ENCODE peak calls at places on chromosome 1, in ten cellular contexts. One of them, this sample, is unnamed.

GRCh38 chr1:229579101-229579651 is 20.7 kb upstream of the ABCB10 start:
- DNase-seq in BJ: no peak
- DNase-seq in cardiac fibroblast: peak; percentile 52
- DNase-seq in skeletal muscle cell: no peak
- DNase-seq in heart left ventricle: peak; percentile 67
- DNase-seq in AG10803: peak; percentile 12
- DNase-seq in sigmoid colon: peak; percentile 84
- DNase-seq in K562: no peak
- DNase-seq in mucosa of descending colon: peak; percentile 50
- DNase-seq in pancreas: no peak
- DNase-seq in this sample: no peak

GRCh38 chr1:85179517-85179916 is 21.3 kb downstream of the SYDE2 start:
- DNase-seq in skeletal muscle cell: no peak
- DNase-seq in heart left ventricle: no peak
- DNase-seq in K562: no peak
- DNase-seq in AG10803: no peak
- DNase-seq in BJ: no peak
- DNase-seq in mucosa of descending colon: no peak
- DNase-seq in sigmoid colon: no peak
- DNase-seq in pancreas: no peak
- DNase-seq in cardiac fibroblast: no peak
- DNase-seq in this sample: no peak

GRCh38 chr1:235424092-235424491 is 56.9 kb downstream of the TBCE start:
- DNase-seq in K562: no peak
- DNase-seq in mucosa of descending colon: no peak
- DNase-seq in AG10803: no peak
- DNase-seq in sigmoid colon: no peak
- DNase-seq in skeletal muscle cell: no peak
- DNase-seq in pancreas: no peak
- DNase-seq in BJ: no peak
- DNase-seq in heart left ventricle: no peak
- DNase-seq in cardiac fibroblast: no peak
- DNase-seq in this sample: no peak

GRCh38 chr1:182680901-182681300 is 3.5 kb downstream of the RGS8 start:
- DNase-seq in pancreas: no peak
- DNase-seq in AG10803: no peak
- DNase-seq in heart left ventricle: no peak
- DNase-seq in sigmoid colon: no peak
- DNase-seq in skeletal muscle cell: no peak
- DNase-seq in mucosa of descending colon: no peak
- DNase-seq in BJ: no peak
- DNase-seq in cardiac fibroblast: peak; percentile 44
- DNase-seq in K562: no peak
- DNase-seq in this sample: no peak

GRCh38 chr1:198167436-198167934 is 10.7 kb downstream of the NEK7 start:
- DNase-seq in BJ: no peak
- DNase-seq in cardiac fibroblast: peak; percentile 65
- DNase-seq in sigmoid colon: no peak
- DNase-seq in skeletal muscle cell: no peak
- DNase-seq in mucosa of descending colon: no peak
- DNase-seq in K562: peak; percentile 56
- DNase-seq in heart left ventricle: no peak
- DNase-seq in AG10803: no peak
- DNase-seq in pancreas: no peak
- DNase-seq in this sample: no peak

GRCh38 chr1:235843458-235843857 is 23.2 kb downstream of the LYST start:
- DNase-seq in K562: peak; percentile 17
- DNase-seq in cardiac fibroblast: peak; percentile 64
- DNase-seq in AG10803: peak; percentile 59
- DNase-seq in sigmoid colon: no peak
- DNase-seq in heart left ventricle: no peak
- DNase-seq in skeletal muscle cell: no peak
- DNase-seq in mucosa of descending colon: no peak
- DNase-seq in pancreas: no peak
- DNase-seq in BJ: no peak
- DNase-seq in this sample: no peak

GRCh38 chr1:109083923-109084322 is 6.6 kb upstream of the TMEM167B start:
- DNase-seq in sigmoid colon: no peak
- DNase-seq in K562: no peak
- DNase-seq in cardiac fibroblast: no peak
- DNase-seq in heart left ventricle: no peak
- DNase-seq in BJ: no peak
- DNase-seq in skeletal muscle cell: no peak
- DNase-seq in AG10803: peak; percentile 13
- DNase-seq in pancreas: no peak
- DNase-seq in mucosa of descending colon: no peak
- DNase-seq in this sample: no peak

GRCh38 chr1:67407498-67407897 is 22.7 kb downstream of the SERBP1 start:
- DNase-seq in AG10803: no peak
- DNase-seq in skeletal muscle cell: no peak
- DNase-seq in pancreas: no peak
- DNase-seq in cardiac fibroblast: no peak
- DNase-seq in BJ: no peak
- DNase-seq in K562: no peak
- DNase-seq in sigmoid colon: no peak
- DNase-seq in heart left ventricle: no peak
- DNase-seq in mucosa of descending colon: no peak
- DNase-seq in this sample: no peak

GRCh38 chr1:94646786-94647555 is 105.4 kb upstream of the F3 start:
- DNase-seq in skeletal muscle cell: no peak
- DNase-seq in K562: no peak
- DNase-seq in BJ: no peak
- DNase-seq in AG10803: peak; percentile 73
- DNase-seq in cardiac fibroblast: peak; percentile 70
- DNase-seq in mucosa of descending colon: no peak
- DNase-seq in heart left ventricle: no peak
- DNase-seq in sigmoid colon: no peak
- DNase-seq in pancreas: no peak
- DNase-seq in this sample: no peak

GRCh38 chr1:66556161-66556611 is 22.2 kb downstream of the SGIP1 start:
- DNase-seq in heart left ventricle: no peak
- DNase-seq in K562: no peak
- DNase-seq in cardiac fibroblast: no peak
- DNase-seq in AG10803: no peak
- DNase-seq in BJ: no peak
- DNase-seq in skeletal muscle cell: no peak
- DNase-seq in pancreas: no peak
- DNase-seq in sigmoid colon: no peak
- DNase-seq in mucosa of descending colon: no peak
- DNase-seq in this sample: no peak

GRCh38 chr1:207002731-207003146 is 29.8 kb downstream of the C1orf116 start:
- DNase-seq in sigmoid colon: no peak
- DNase-seq in cardiac fibroblast: no peak
- DNase-seq in K562: no peak
- DNase-seq in AG10803: no peak
- DNase-seq in heart left ventricle: no peak
- DNase-seq in skeletal muscle cell: no peak
- DNase-seq in mucosa of descending colon: no peak
- DNase-seq in BJ: no peak
- DNase-seq in pancreas: peak; percentile 56
- DNase-seq in this sample: no peak

GRCh38 chr1:109617291-109617801 is 2.1 kb downstream of the GNAT2 start:
- DNase-seq in AG10803: peak; percentile 92
- DNase-seq in BJ: peak; percentile 80
- DNase-seq in K562: no peak
- DNase-seq in sigmoid colon: no peak
- DNase-seq in mucosa of descending colon: no peak
- DNase-seq in cardiac fibroblast: peak; percentile 93
- DNase-seq in pancreas: no peak
- DNase-seq in heart left ventricle: no peak
- DNase-seq in skeletal muscle cell: peak; percentile 91
- DNase-seq in this sample: peak; percentile 77

GRCh38 chr1:23567996-23568607 is 8.8 kb upstream of the ID3 start:
- DNase-seq in sigmoid colon: peak; percentile 64
- DNase-seq in AG10803: no peak
- DNase-seq in pancreas: no peak
- DNase-seq in skeletal muscle cell: no peak
- DNase-seq in BJ: no peak
- DNase-seq in cardiac fibroblast: no peak
- DNase-seq in mucosa of descending colon: peak; percentile 69
- DNase-seq in K562: peak; percentile 62
- DNase-seq in heart left ventricle: peak; percentile 53
- DNase-seq in this sample: no peak
- H3K4me3 ChIP-seq in sigmoid colon: peak overlapping the region; percentile 61
- H3K4me3 ChIP-seq in AG10803: peak overlapping the region; percentile 57
- H3K4me3 ChIP-seq in pancreas: peak overlapping the region; percentile 52
- H3K4me3 ChIP-seq in skeletal muscle cell: peak overlapping the region; percentile 56
- H3K4me3 ChIP-seq in BJ: peak overlapping the region; percentile 47
- H3K4me3 ChIP-seq in cardiac fibroblast: peak overlapping the region; percentile 48
- H3K4me3 ChIP-seq in mucosa of descending colon: no peak overlapping the region
- H3K4me3 ChIP-seq in K562: peak overlapping the region; percentile 52
- H3K4me3 ChIP-seq in heart left ventricle: peak overlapping the region; percentile 75
- H3K4me3 ChIP-seq in this sample: peak overlapping the region; percentile 46

DNA sequence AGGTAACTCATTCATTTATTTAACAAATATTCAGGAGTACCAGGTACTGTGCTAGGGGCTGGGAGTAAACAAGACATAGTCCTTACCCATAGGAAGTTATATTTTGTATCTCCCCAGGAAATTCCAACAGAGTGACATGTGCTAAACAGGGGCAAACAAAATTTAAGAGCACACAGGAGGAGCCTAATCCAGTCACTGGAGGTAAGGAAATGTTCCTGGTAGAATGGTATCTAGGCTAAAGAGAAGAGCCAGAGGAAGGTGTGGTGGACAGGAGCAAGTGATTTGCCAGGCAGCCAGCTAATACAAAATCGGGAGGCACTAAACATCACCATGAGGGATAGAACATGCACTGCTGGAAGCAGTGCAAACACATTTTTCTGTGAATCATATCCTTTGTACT is 10.4 kb downstream of the TEX38 start:
- DNase-seq in mucosa of descending colon: no peak
- DNase-seq in skeletal muscle cell: no peak
- DNase-seq in AG10803: no peak
- DNase-seq in cardiac fibroblast: no peak
- DNase-seq in heart left ventricle: no peak
- DNase-seq in pancreas: no peak
- DNase-seq in BJ: no peak
- DNase-seq in sigmoid colon: no peak
- DNase-seq in K562: no peak
- DNase-seq in this sample: no peak
- H3K4me3 ChIP-seq in mucosa of descending colon: no peak overlapping the region
- H3K4me3 ChIP-seq in skeletal muscle cell: no peak overlapping the region
- H3K4me3 ChIP-seq in AG10803: no peak overlapping the region
- H3K4me3 ChIP-seq in cardiac fibroblast: no peak overlapping the region
- H3K4me3 ChIP-seq in heart left ventricle: no peak overlapping the region
- H3K4me3 ChIP-seq in pancreas: no peak overlapping the region
- H3K4me3 ChIP-seq in BJ: no peak overlapping the region
- H3K4me3 ChIP-seq in sigmoid colon: no peak overlapping the region
- H3K4me3 ChIP-seq in K562: no peak overlapping the region
- H3K4me3 ChIP-seq in this sample: no peak overlapping the region

DNA sequence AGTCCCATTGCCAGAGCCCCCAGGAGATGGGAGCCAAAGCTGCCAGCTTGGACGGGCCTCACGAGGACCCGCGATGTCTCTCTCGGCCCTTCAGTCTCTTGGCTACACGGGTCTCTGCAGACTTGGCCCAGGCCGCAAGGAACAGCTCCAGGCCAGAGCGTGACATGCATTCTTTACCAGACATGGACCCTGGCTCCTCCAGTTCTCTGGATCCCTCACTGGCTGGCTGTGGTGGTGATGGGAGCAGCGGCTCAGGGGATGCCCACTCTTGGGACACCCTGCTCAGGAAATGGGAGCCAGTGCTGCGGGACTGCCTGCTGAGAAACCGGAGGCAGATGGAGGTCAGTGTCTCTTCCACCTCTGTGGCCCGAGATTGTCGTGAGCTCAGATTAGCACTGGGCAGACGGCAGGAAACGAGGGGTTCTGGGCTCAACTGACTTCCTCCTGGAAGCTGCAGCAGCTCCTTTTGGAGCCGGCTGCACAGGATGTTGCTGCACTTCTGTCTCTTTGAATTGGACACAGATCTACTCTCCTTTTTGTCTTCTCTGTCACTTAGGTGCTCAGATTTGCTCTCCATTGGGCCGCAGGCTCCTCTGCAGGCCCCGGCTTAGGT is 68.0 kb downstream of the DISC1 start:
- DNase-seq in cardiac fibroblast: no peak
- DNase-seq in K562: no peak
- DNase-seq in skeletal muscle cell: no peak
- DNase-seq in AG10803: no peak
- DNase-seq in pancreas: no peak
- DNase-seq in mucosa of descending colon: no peak
- DNase-seq in BJ: no peak
- DNase-seq in sigmoid colon: no peak
- DNase-seq in heart left ventricle: no peak
- DNase-seq in this sample: no peak
- H3K4me3 ChIP-seq in cardiac fibroblast: no peak overlapping the region
- H3K4me3 ChIP-seq in K562: no peak overlapping the region
- H3K4me3 ChIP-seq in skeletal muscle cell: no peak overlapping the region
- H3K4me3 ChIP-seq in AG10803: no peak overlapping the region
- H3K4me3 ChIP-seq in pancreas: no peak overlapping the region
- H3K4me3 ChIP-seq in mucosa of descending colon: no peak overlapping the region
- H3K4me3 ChIP-seq in BJ: no peak overlapping the region
- H3K4me3 ChIP-seq in sigmoid colon: no peak overlapping the region
- H3K4me3 ChIP-seq in heart left ventricle: no peak overlapping the region
- H3K4me3 ChIP-seq in this sample: no peak overlapping the region

GRCh38 chr1:87866416-87866815 is 537.7 kb downstream of the LMO4 start:
- DNase-seq in skeletal muscle cell: no peak
- DNase-seq in sigmoid colon: no peak
- DNase-seq in mucosa of descending colon: no peak
- DNase-seq in heart left ventricle: no peak
- DNase-seq in cardiac fibroblast: no peak
- DNase-seq in AG10803: no peak
- DNase-seq in pancreas: no peak
- DNase-seq in BJ: no peak
- DNase-seq in K562: no peak
- DNase-seq in this sample: no peak

GRCh38 chr1:87872189-87872588 is 543.5 kb downstream of the LMO4 start:
- DNase-seq in cardiac fibroblast: no peak
- DNase-seq in BJ: no peak
- DNase-seq in skeletal muscle cell: no peak
- DNase-seq in K562: no peak
- DNase-seq in heart left ventricle: no peak
- DNase-seq in mucosa of descending colon: no peak
- DNase-seq in sigmoid colon: no peak
- DNase-seq in AG10803: no peak
- DNase-seq in pancreas: no peak
- DNase-seq in this sample: no peak

GRCh38 chr1:87867631-87868030 is 539.0 kb downstream of the LMO4 start:
- DNase-seq in K562: no peak
- DNase-seq in heart left ventricle: no peak
- DNase-seq in skeletal muscle cell: no peak
- DNase-seq in BJ: peak; percentile 26
- DNase-seq in mucosa of descending colon: no peak
- DNase-seq in sigmoid colon: no peak
- DNase-seq in AG10803: peak; percentile 74
- DNase-seq in pancreas: no peak
- DNase-seq in cardiac fibroblast: peak; percentile 77
- DNase-seq in this sample: no peak

GRCh38 chr1:87872692-87873091 is 544.0 kb downstream of the LMO4 start:
- DNase-seq in heart left ventricle: no peak
- DNase-seq in cardiac fibroblast: no peak
- DNase-seq in K562: no peak
- DNase-seq in mucosa of descending colon: no peak
- DNase-seq in AG10803: no peak
- DNase-seq in sigmoid colon: no peak
- DNase-seq in skeletal muscle cell: no peak
- DNase-seq in BJ: no peak
- DNase-seq in pancreas: no peak
- DNase-seq in this sample: no peak

GRCh38 chr1:87869563-87869962 is 540.9 kb downstream of the LMO4 start:
- DNase-seq in BJ: peak; percentile 54
- DNase-seq in mucosa of descending colon: no peak
- DNase-seq in K562: no peak
- DNase-seq in cardiac fibroblast: peak; percentile 91
- DNase-seq in skeletal muscle cell: peak; percentile 53
- DNase-seq in sigmoid colon: no peak
- DNase-seq in heart left ventricle: no peak
- DNase-seq in AG10803: peak; percentile 68
- DNase-seq in pancreas: no peak
- DNase-seq in this sample: peak; percentile 23
- H3K4me3 ChIP-seq in BJ: no peak overlapping the region
- H3K4me3 ChIP-seq in mucosa of descending colon: no peak overlapping the region
- H3K4me3 ChIP-seq in K562: no peak overlapping the region
- H3K4me3 ChIP-seq in cardiac fibroblast: no peak overlapping the region
- H3K4me3 ChIP-seq in skeletal muscle cell: no peak overlapping the region
- H3K4me3 ChIP-seq in sigmoid colon: no peak overlapping the region
- H3K4me3 ChIP-seq in heart left ventricle: no peak overlapping the region
- H3K4me3 ChIP-seq in AG10803: no peak overlapping the region
- H3K4me3 ChIP-seq in pancreas: no peak overlapping the region
- H3K4me3 ChIP-seq in this sample: no peak overlapping the region

This sample was measured in kidney epithelial cell.